ENCODE peak calls at places on chromosomes 4 and X, in ten cellular contexts. X is NCI-H1092 treated with DMSO at 0.1 percent for 48 hours, L is thoracic aorta, T is lung microvascular endothelial cell, P is HT1080, I is colonic mucosa, H is fibroblast of pulmonary artery, W is neural crest cell, U is naive B cell, M is psoas muscle. D is an unnamed sample.

GRCh38 chrX:71586929-71587328 is 8.7 kb downstream of the GCNA start:
- DNase-seq in X (no peak), L (no peak), T (no peak), P (no peak), I (no peak), H (no peak), W (no peak), U (no peak), M (no peak), D (no peak)

GRCh38 chr4:105637409-105638258 is 70.9 kb downstream of the INTS12 start:
- DNase-seq in X (peak; percentile 48), L (peak; percentile 47), T (peak; percentile 30), P (no peak), I (peak; percentile 70), H (peak; percentile 49), W (no peak), U (peak; percentile 6), M (peak; percentile 73), D (peak; percentile 68)

GRCh38 chr4:152997771-152998487 is 61.8 kb downstream of the FHDC1 start:
- DNase-seq in X (no peak), L (no peak), T (no peak), P (peak; percentile 28), I (no peak), H (no peak), W (no peak), U (no peak), M (no peak), D (peak; percentile 29)

GRCh38 chr4:105896461-105896939 is 1.2 kb downstream of the NPNT start:
- DNase-seq in X (no peak), L (no peak), T (no peak), P (no peak), I (peak; percentile 58), H (no peak), W (no peak), U (no peak), M (no peak), D (no peak)

GRCh38 chr4:105520819-105521790 is 31.3 kb upstream of the ARHGEF38 start:
- DNase-seq in X (peak; percentile 58), L (no peak), T (peak; percentile 69), P (peak; percentile 55), I (peak; percentile 60), H (peak; percentile 66), W (peak; percentile 43), U (peak; percentile 17), M (no peak), D (peak; percentile 42)

GRCh38 chr4:122873752-122874151 is 47.1 kb downstream of the FGF2 start:
- DNase-seq in X (no peak), L (no peak), T (no peak), P (peak; percentile 67), I (no peak), H (no peak), W (no peak), U (no peak), M (no peak), D (peak; percentile 92)

GRCh38 chr4:2075171-2075986 is 16.3 kb downstream of the NAT8L start:
- DNase-seq in X (no peak), L (no peak), T (no peak), P (no peak), I (no peak), H (no peak), W (no peak), U (no peak), M (no peak), D (no peak)

GRCh38 chrX:19769467-19769866 is 117.9 kb downstream of the SH3KBP1 start:
- DNase-seq in X (no peak), L (no peak), T (no peak), P (no peak), I (no peak), H (no peak), W (no peak), U (no peak), M (no peak), D (no peak)

GRCh38 chr4:25113915-25114904 is 46.0 kb downstream of the SEPSECS start:
- DNase-seq in X (no peak), L (no peak), T (peak; percentile 18), P (peak; percentile 72), I (no peak), H (peak; percentile 64), W (no peak), U (no peak), M (no peak), D (peak; percentile 43)

GRCh38 chr4:83108101-83108861 is 6.2 kb downstream of the PLAC8 start:
- DNase-seq in X (no peak), L (no peak), T (no peak), P (no peak), I (no peak), H (no peak), W (no peak), U (no peak), M (no peak), D (no peak)

GRCh38 chrX:115912372-115912897 is 258.1 kb upstream of the AGTR2 start:
- DNase-seq in X (no peak), L (no peak), T (peak; percentile 37), P (no peak), I (no peak), H (no peak), W (no peak), U (no peak), M (no peak), D (no peak)

GRCh38 chr4:113117346-113117677 is 67.9 kb downstream of the ANK2 start:
- DNase-seq in X (no peak), L (no peak), T (no peak), P (no peak), I (no peak), H (no peak), W (no peak), U (no peak), M (no peak), D (no peak)